ENCODE peak calls at places on chromosomes 11 and 22, in five cellular contexts. Y, A, Z, X and K are unnamed samples.

GRCh38 chr11:95715777-95716241 is 73.8 kb downstream of the FAM76B start:
- DNase-seq in Z (peak; percentile 66), A (peak; percentile 65), Y (no peak), X (no peak), K (no peak)

GRCh38 chr11:70067591-70068341 is 10.4 kb upstream of the ANO1 start:
- DNase-seq in X (no peak), Z (no peak), A (no peak), Y (no peak), K (no peak)

GRCh38 chr11:46238078-46238966 is 39.1 kb upstream of the CREB3L1 start:
- DNase-seq in X (peak; percentile 28), A (peak; percentile 16), Z (peak; percentile 62), Y (peak; percentile 60), K (no peak)

GRCh38 chr11:44949160-44950035 is 1.3 kb downstream of the TP53I11 start:
- DNase-seq in Z (peak; percentile 56), X (no peak), Y (peak; percentile 58), A (no peak), K (no peak)

GRCh38 chr11:94738746-94739145 is 29.4 kb upstream of the AMOTL1 start:
- DNase-seq in Y (no peak), A (no peak), Z (no peak), X (no peak), K (no peak)

GRCh38 chr22:47205081-47205491 is 442.6 kb downstream of the TBC1D22A start:
- DNase-seq in X (no peak), A (peak; percentile 6), Z (no peak), Y (no peak), K (no peak)

GRCh38 chr11:72263363-72263762 is 19.4 kb upstream of the PHOX2A start:
- DNase-seq in A (no peak), X (no peak), Y (no peak), Z (peak; percentile 83), K (no peak)

GRCh38 chr22:50315289-50316113 is 8.1 kb upstream of the PLXNB2 start:
- DNase-seq in Y (no peak), X (no peak), A (no peak), Z (no peak), K (no peak)

GRCh38 chr11:2484576-2485125 is 39.8 kb downstream of the KCNQ1 start:
- DNase-seq in Z (no peak), A (no peak), Y (no peak), X (no peak), K (no peak)

GRCh38 chr11:22626573-22627239 is 1.1 kb upstream of the FANCF start:
- DNase-seq in X (no peak), Z (no peak), Y (no peak), A (no peak), K (no peak)

GRCh38 chr22:32723632-32724031 is 77.9 kb upstream of the TIMP3 start:
- DNase-seq in A (peak; percentile 14), Y (no peak), X (no peak), Z (peak; percentile 73), K (no peak)

GRCh38 chr11:126468102-126468521 is 112.6 kb downstream of the ST3GAL4 start:
- DNase-seq in Z (no peak), Y (no peak), A (no peak), X (no peak), K (no peak)

GRCh38 chr11:68118753-68119448 is 2.3 kb downstream of the CHKA start:
- DNase-seq in Y (no peak), X (peak; percentile 15), A (no peak), Z (no peak), K (no peak)

GRCh38 chr11:100855466-100856067 is 168.5 kb downstream of the ARHGAP42 start:
- DNase-seq in X (peak; percentile 65), Y (peak; percentile 7), A (no peak), Z (peak; percentile 83), K (no peak)

GRCh38 chr11:72001834-72002591 is 3.3 kb downstream of the IL18BP start:
- DNase-seq in Z (no peak), Y (no peak), X (no peak), A (no peak), K (peak; percentile 24)

GRCh38 chr11:38593649-38594048 is 1995.6 kb upstream of the RAG2 start:
- DNase-seq in X (no peak), Z (peak; percentile 45), A (no peak), Y (no peak), K (no peak)

GRCh38 chr22:29078036-29078868 is 5.4 kb downstream of the KREMEN1 start:
- DNase-seq in Z (no peak), X (no peak), Y (no peak), A (no peak), K (no peak)